ENCODE peak calls at places on chromosomes 16 and 17, in five cellular contexts. K is CD4-positive, alpha-beta T cell; S is NCI-H1694 treated with DMSO at 0.1 percent for 48 hours; C is SK-N-MC; X is GM12891. D is an unnamed sample.

GRCh38 chr16:546909-547770 is 13.1 kb upstream of the PRR35 start:
- DNase-seq in K (peak; percentile 27), S (peak; percentile 46), C (no peak), X (no peak), D (peak; percentile 85)

GRCh38 chr16:3182608-3183444 is 5.2 kb upstream of the OR1F1 start:
- DNase-seq in K (no peak), S (no peak), C (no peak), X (peak; percentile 42), D (peak; percentile 48)

GRCh38 chr17:1605681-1606351 is 22.8 kb downstream of the SLC43A2 start:
- DNase-seq in K (no peak), S (no peak), C (no peak), X (no peak), D (no peak)

GRCh38 chr16:3589441-3589921 is 12.3 kb upstream of the NLRC3 start:
- DNase-seq in K (no peak), S (no peak), C (no peak), X (no peak), D (no peak)

GRCh38 chr17:81832608-81833159 is 407 bp downstream of the MCRIP1 start:
- DNase-seq in K (peak; percentile 16), S (no peak), C (no peak), X (no peak), D (peak; percentile 66)

GRCh38 chr16:54591816-54592246 is 305.2 kb upstream of the IRX3 start:
- DNase-seq in K (no peak), S (no peak), C (no peak), X (no peak), D (no peak)

GRCh38 chr16:17567455-17567854 is 96.7 kb upstream of the XYLT1 start:
- DNase-seq in K (no peak), S (no peak), C (no peak), X (no peak), D (no peak)

GRCh38 chr16:66984902-66985311 is 3.5 kb upstream of the CES4A start:
- DNase-seq in K (no peak), S (no peak), C (no peak), X (no peak), D (no peak)

GRCh38 chr16:69839798-69840409 is 77.8 kb downstream of the WWP2 start:
- DNase-seq in K (no peak), S (peak; percentile 72), C (no peak), X (no peak), D (no peak)

GRCh38 chr17:76542566-76542971 is 2.7 kb downstream of the PRCD start:
- DNase-seq in K (no peak), S (no peak), C (no peak), X (no peak), D (no peak)

GRCh38 chr17:71107136-71107535 is 937.8 kb downstream of the KCNJ2 start:
- DNase-seq in K (no peak), S (no peak), C (no peak), X (no peak), D (no peak)

GRCh38 chr17:2694381-2695242 is 17.0 kb downstream of the CLUH start:
- DNase-seq in K (no peak), S (no peak), C (no peak), X (peak; percentile 18), D (peak; percentile 26)

GRCh38 chr17:75502746-75503329 is 12.5 kb downstream of the CASKIN2 start:
- DNase-seq in K (no peak), S (no peak), C (no peak), X (no peak), D (no peak)

GRCh38 chr17:36072431-36073121 is 8.5 kb downstream of the CCL18 start:
- DNase-seq in K (peak; percentile 6), S (no peak), C (no peak), X (peak; percentile 35), D (peak; percentile 71)

GRCh38 chr16:71338193-71338592 is 20.3 kb upstream of the CALB2 start:
- DNase-seq in K (no peak), S (no peak), C (no peak), X (no peak), D (no peak)

GRCh38 chr17:34423978-34424813 is 61.2 kb upstream of the CCL1 start:
- DNase-seq in K (no peak), S (no peak), C (no peak), X (no peak), D (no peak)

GRCh38 chr16:56192971-56193936 is 2.0 kb downstream of the GNAO1 start:
- DNase-seq in K (no peak), S (no peak), C (no peak), X (no peak), D (no peak)

GRCh38 chr16:4471869-4472268 is 2.6 kb downstream of the NMRAL1 start:
- DNase-seq in K (no peak), S (no peak), C (no peak), X (no peak), D (no peak)

GRCh38 chr16:57810197-57811024 is 8.1 kb upstream of the KIFC3 start:
- DNase-seq in K (peak; percentile 57), S (no peak), C (no peak), X (peak; percentile 80), D (peak; percentile 89)

GRCh38 chr17:45235071-45236001 is 13.7 kb downstream of the FMNL1 start:
- DNase-seq in K (peak; percentile 81), S (peak; percentile 35), C (peak; percentile 68), X (no peak), D (peak; percentile 78)

GRCh38 chr16:84851192-84852127 is 31.7 kb downstream of the CRISPLD2 start:
- DNase-seq in K (no peak), S (no peak), C (no peak), X (no peak), D (no peak)

GRCh38 chr16:12132290-12132689 is 155.8 kb downstream of the SNX29 start:
- DNase-seq in K (no peak), S (no peak), C (no peak), X (no peak), D (no peak)

GRCh38 chr17:16989953-16990860 is 18.3 kb upstream of the TNFRSF13B start:
- DNase-seq in K (no peak), S (peak; percentile 37), C (no peak), X (no peak), D (no peak)

GRCh38 chr17:47203984-47204721 is 5.0 kb upstream of the MYL4 start:
- DNase-seq in K (no peak), S (no peak), C (no peak), X (no peak), D (no peak)

GRCh38 chr17:76076765-76077581 is 2.0 kb upstream of the ZACN start:
- DNase-seq in K (peak; percentile 17), S (no peak), C (no peak), X (peak; percentile 50), D (no peak)